ENCODE peak calls at places on chromosomes 4 and X, in eight cellular contexts. One of them, this sample, is unnamed.
A peak's percentile ranks its signal among the peaks of the same experiment; 100 is the strongest.

GRCh38 chrX:56963377-56963776 is 32.0 kb downstream of the SPIN3 start:
- DNase-seq in COR-L47: no peak
- DNase-seq in HT-29: no peak
- DNase-seq in transverse colon: no peak
- DNase-seq in fibroblast of the conjunctiva: no peak
- DNase-seq in AG09309: no peak
- DNase-seq in MG63: no peak
- DNase-seq in A549: no peak
- DNase-seq in this sample: no peak

GRCh38 chrX:12999422-12999821 is 24.5 kb downstream of the TMSB4X start:
- DNase-seq in COR-L47: no peak
- DNase-seq in HT-29: no peak
- DNase-seq in transverse colon: no peak
- DNase-seq in fibroblast of the conjunctiva: no peak
- DNase-seq in AG09309: no peak
- DNase-seq in MG63: no peak
- DNase-seq in A549: no peak
- DNase-seq in this sample: no peak

GRCh38 chr4:160247091-160247656 is 1144.3 kb downstream of the RAPGEF2 start:
- DNase-seq in COR-L47: no peak
- DNase-seq in HT-29: no peak
- DNase-seq in transverse colon: no peak
- DNase-seq in fibroblast of the conjunctiva: no peak
- DNase-seq in AG09309: no peak
- DNase-seq in MG63: no peak
- DNase-seq in A549: no peak
- DNase-seq in this sample: no peak

GRCh38 chr4:107034982-107035710 is 967 bp downstream of the DKK2 start:
- DNase-seq in COR-L47: no peak
- DNase-seq in HT-29: no peak
- DNase-seq in transverse colon: peak; percentile 6
- DNase-seq in fibroblast of the conjunctiva: no peak
- DNase-seq in AG09309: no peak
- DNase-seq in MG63: peak; percentile 36
- DNase-seq in A549: no peak
- DNase-seq in this sample: peak; percentile 6

GRCh38 chrX:31629195-31629594 is 557.4 kb upstream of the FTHL17 start:
- DNase-seq in COR-L47: no peak
- DNase-seq in HT-29: no peak
- DNase-seq in transverse colon: no peak
- DNase-seq in fibroblast of the conjunctiva: no peak
- DNase-seq in AG09309: no peak
- DNase-seq in MG63: no peak
- DNase-seq in A549: no peak
- DNase-seq in this sample: no peak

GRCh38 chr4:6446538-6447451 is 25.6 kb downstream of the PPP2R2C start:
- DNase-seq in COR-L47: no peak
- DNase-seq in HT-29: no peak
- DNase-seq in transverse colon: no peak
- DNase-seq in fibroblast of the conjunctiva: no peak
- DNase-seq in AG09309: no peak
- DNase-seq in MG63: no peak
- DNase-seq in A549: no peak
- DNase-seq in this sample: peak; percentile 56

GRCh38 chr4:7041851-7042696 is 1.1 kb upstream of the TADA2B start:
- DNase-seq in COR-L47: peak; percentile 25
- DNase-seq in HT-29: peak; percentile 54
- DNase-seq in transverse colon: peak; percentile 58
- DNase-seq in fibroblast of the conjunctiva: no peak
- DNase-seq in AG09309: no peak
- DNase-seq in MG63: peak; percentile 44
- DNase-seq in A549: no peak
- DNase-seq in this sample: peak; percentile 37

GRCh38 chrX:119763175-119763574 is 4.8 kb downstream of the SOWAHD start:
- DNase-seq in COR-L47: no peak
- DNase-seq in HT-29: no peak
- DNase-seq in transverse colon: no peak
- DNase-seq in fibroblast of the conjunctiva: peak; percentile 29
- DNase-seq in AG09309: peak; percentile 79
- DNase-seq in MG63: peak; percentile 13
- DNase-seq in A549: no peak
- DNase-seq in this sample: no peak

GRCh38 chr4:30938956-30939528 is 218.9 kb downstream of the PCDH7 start:
- DNase-seq in COR-L47: no peak
- DNase-seq in HT-29: no peak
- DNase-seq in transverse colon: no peak
- DNase-seq in fibroblast of the conjunctiva: no peak
- DNase-seq in AG09309: no peak
- DNase-seq in MG63: no peak
- DNase-seq in A549: no peak
- DNase-seq in this sample: no peak

GRCh38 chr4:78136109-78137081 is 79.3 kb downstream of the FRAS1 start:
- DNase-seq in COR-L47: no peak
- DNase-seq in HT-29: peak; percentile 40
- DNase-seq in transverse colon: no peak
- DNase-seq in fibroblast of the conjunctiva: no peak
- DNase-seq in AG09309: no peak
- DNase-seq in MG63: no peak
- DNase-seq in A549: no peak
- DNase-seq in this sample: no peak

GRCh38 chr4:96767815-96768480 is 928.1 kb downstream of the PDHA2 start:
- DNase-seq in COR-L47: no peak
- DNase-seq in HT-29: no peak
- DNase-seq in transverse colon: no peak
- DNase-seq in fibroblast of the conjunctiva: no peak
- DNase-seq in AG09309: no peak
- DNase-seq in MG63: no peak
- DNase-seq in A549: no peak
- DNase-seq in this sample: no peak

GRCh38 chr4:123603165-123603564 is 206.6 kb downstream of the SPRY1 start:
- DNase-seq in COR-L47: no peak
- DNase-seq in HT-29: peak; percentile 90
- DNase-seq in transverse colon: peak; percentile 68
- DNase-seq in fibroblast of the conjunctiva: peak; percentile 33
- DNase-seq in AG09309: no peak
- DNase-seq in MG63: peak; percentile 47
- DNase-seq in A549: no peak
- DNase-seq in this sample: no peak

GRCh38 chrX:41408576-41408975 is 38.6 kb upstream of the NYX start:
- DNase-seq in COR-L47: no peak
- DNase-seq in HT-29: no peak
- DNase-seq in transverse colon: no peak
- DNase-seq in fibroblast of the conjunctiva: no peak
- DNase-seq in AG09309: no peak
- DNase-seq in MG63: no peak
- DNase-seq in A549: no peak
- DNase-seq in this sample: no peak

GRCh38 chr4:185853841-185854240 is 41.8 kb upstream of the SORBS2 start:
- DNase-seq in COR-L47: no peak
- DNase-seq in HT-29: no peak
- DNase-seq in transverse colon: no peak
- DNase-seq in fibroblast of the conjunctiva: no peak
- DNase-seq in AG09309: no peak
- DNase-seq in MG63: no peak
- DNase-seq in A549: no peak
- DNase-seq in this sample: no peak